ENCODE peak calls at places on chromosomes 16 and 17, in seven cellular contexts. One of them, this sample, is unnamed.

GRCh38 chr17:66965801-66966528 is 1.5 kb downstream of the CACNG4 start:
- DNase-seq in A549: no peak
- DNase-seq in left ventricle myocardium inferior: no peak
- DNase-seq in Peyer's patch: no peak
- DNase-seq in cardiac muscle cell: no peak
- DNase-seq in heart right ventricle: no peak
- DNase-seq in brain microvascular endothelial cell: no peak
- DNase-seq in this sample: no peak

GRCh38 chr17:65561394-65562205 is at the start of gene AXIN2:
- DNase-seq in A549: peak; percentile 90
- DNase-seq in left ventricle myocardium inferior: peak; percentile 93
- DNase-seq in Peyer's patch: peak; percentile 92
- DNase-seq in cardiac muscle cell: peak; percentile 97
- DNase-seq in heart right ventricle: peak; percentile 91
- DNase-seq in brain microvascular endothelial cell: peak; percentile 87
- DNase-seq in this sample: peak; percentile 38

GRCh38 chr17:30290696-30291570 is 811 bp downstream of the BLMH start:
- DNase-seq in A549: peak; percentile 60
- DNase-seq in left ventricle myocardium inferior: peak; percentile 29
- DNase-seq in Peyer's patch: peak; percentile 65
- DNase-seq in cardiac muscle cell: peak; percentile 45
- DNase-seq in heart right ventricle: peak; percentile 28
- DNase-seq in brain microvascular endothelial cell: peak; percentile 20
- DNase-seq in this sample: no peak

GRCh38 chr17:46820592-46821450 is 2.3 kb upstream of the WNT3 start:
- DNase-seq in A549: no peak
- DNase-seq in left ventricle myocardium inferior: no peak
- DNase-seq in Peyer's patch: no peak
- DNase-seq in cardiac muscle cell: no peak
- DNase-seq in heart right ventricle: no peak
- DNase-seq in brain microvascular endothelial cell: no peak
- DNase-seq in this sample: no peak

GRCh38 chr17:51166987-51167931 is 1.0 kb downstream of the NME2 start:
- DNase-seq in A549: peak; percentile 62
- DNase-seq in left ventricle myocardium inferior: peak; percentile 43
- DNase-seq in Peyer's patch: peak; percentile 80
- DNase-seq in cardiac muscle cell: peak; percentile 55
- DNase-seq in heart right ventricle: peak; percentile 56
- DNase-seq in brain microvascular endothelial cell: no peak
- DNase-seq in this sample: no peak

GRCh38 chr16:50253511-50253903 is 12.8 kb upstream of the ADCY7 start:
- DNase-seq in A549: no peak
- DNase-seq in left ventricle myocardium inferior: no peak
- DNase-seq in Peyer's patch: peak; percentile 36
- DNase-seq in cardiac muscle cell: no peak
- DNase-seq in heart right ventricle: no peak
- DNase-seq in brain microvascular endothelial cell: no peak
- DNase-seq in this sample: no peak

GRCh38 chr16:83954577-83955016 is 1.6 kb downstream of the OSGIN1 start:
- DNase-seq in A549: peak; percentile 61
- DNase-seq in left ventricle myocardium inferior: peak; percentile 41
- DNase-seq in Peyer's patch: peak; percentile 78
- DNase-seq in cardiac muscle cell: peak; percentile 37
- DNase-seq in heart right ventricle: no peak
- DNase-seq in brain microvascular endothelial cell: peak; percentile 64
- DNase-seq in this sample: no peak

GRCh38 chr17:17989618-17990017 is 17.0 kb downstream of the DRC3 start:
- DNase-seq in A549: no peak
- DNase-seq in left ventricle myocardium inferior: no peak
- DNase-seq in Peyer's patch: no peak
- DNase-seq in cardiac muscle cell: no peak
- DNase-seq in heart right ventricle: no peak
- DNase-seq in brain microvascular endothelial cell: no peak
- DNase-seq in this sample: no peak

GRCh38 chr17:31491794-31492171 is 100.3 kb downstream of the RAB11FIP4 start:
- DNase-seq in A549: no peak
- DNase-seq in left ventricle myocardium inferior: no peak
- DNase-seq in Peyer's patch: no peak
- DNase-seq in cardiac muscle cell: no peak
- DNase-seq in heart right ventricle: no peak
- DNase-seq in brain microvascular endothelial cell: no peak
- DNase-seq in this sample: no peak

GRCh38 chr16:64455275-64455674 is 666.6 kb downstream of the CDH11 start:
- DNase-seq in A549: no peak
- DNase-seq in left ventricle myocardium inferior: no peak
- DNase-seq in Peyer's patch: no peak
- DNase-seq in cardiac muscle cell: peak; percentile 57
- DNase-seq in heart right ventricle: no peak
- DNase-seq in brain microvascular endothelial cell: no peak
- DNase-seq in this sample: no peak

GRCh38 chr16:88194397-88195020 is 188.2 kb upstream of the ZNF469 start:
- DNase-seq in A549: no peak
- DNase-seq in left ventricle myocardium inferior: no peak
- DNase-seq in Peyer's patch: no peak
- DNase-seq in cardiac muscle cell: no peak
- DNase-seq in heart right ventricle: no peak
- DNase-seq in brain microvascular endothelial cell: no peak
- DNase-seq in this sample: no peak

GRCh38 chr17:18951941-18952842 is at the start of gene SLC5A10:
- DNase-seq in A549: peak; percentile 51
- DNase-seq in left ventricle myocardium inferior: no peak
- DNase-seq in Peyer's patch: no peak
- DNase-seq in cardiac muscle cell: no peak
- DNase-seq in heart right ventricle: no peak
- DNase-seq in brain microvascular endothelial cell: no peak
- DNase-seq in this sample: no peak

GRCh38 chr17:62194401-62194800 is 129.3 kb upstream of the MED13 start:
- DNase-seq in A549: no peak
- DNase-seq in left ventricle myocardium inferior: no peak
- DNase-seq in Peyer's patch: no peak
- DNase-seq in cardiac muscle cell: no peak
- DNase-seq in heart right ventricle: no peak
- DNase-seq in brain microvascular endothelial cell: no peak
- DNase-seq in this sample: no peak

GRCh38 chr17:63984651-63985386 is 12.1 kb upstream of the SCN4A start:
- DNase-seq in A549: peak; percentile 41
- DNase-seq in left ventricle myocardium inferior: no peak
- DNase-seq in Peyer's patch: no peak
- DNase-seq in cardiac muscle cell: peak; percentile 83
- DNase-seq in heart right ventricle: peak; percentile 52
- DNase-seq in brain microvascular endothelial cell: peak; percentile 89
- DNase-seq in this sample: peak; percentile 85

GRCh38 chr17:37492167-37492566 is 2.5 kb downstream of the DUSP14 start:
- DNase-seq in A549: no peak
- DNase-seq in left ventricle myocardium inferior: no peak
- DNase-seq in Peyer's patch: no peak
- DNase-seq in cardiac muscle cell: no peak
- DNase-seq in heart right ventricle: no peak
- DNase-seq in brain microvascular endothelial cell: no peak
- DNase-seq in this sample: no peak
- H3K4me3 ChIP-seq in A549: no peak overlapping the region
- H3K4me3 ChIP-seq in left ventricle myocardium inferior: peak overlapping the region; percentile 94
- H3K4me3 ChIP-seq in Peyer's patch: no peak overlapping the region
- H3K4me3 ChIP-seq in cardiac muscle cell: no peak overlapping the region
- H3K4me3 ChIP-seq in heart right ventricle: peak overlapping the region; percentile 89
- H3K4me3 ChIP-seq in brain microvascular endothelial cell: peak overlapping the region; percentile 77
- H3K4me3 ChIP-seq in this sample: peak overlapping the region; percentile 53

DNA sequence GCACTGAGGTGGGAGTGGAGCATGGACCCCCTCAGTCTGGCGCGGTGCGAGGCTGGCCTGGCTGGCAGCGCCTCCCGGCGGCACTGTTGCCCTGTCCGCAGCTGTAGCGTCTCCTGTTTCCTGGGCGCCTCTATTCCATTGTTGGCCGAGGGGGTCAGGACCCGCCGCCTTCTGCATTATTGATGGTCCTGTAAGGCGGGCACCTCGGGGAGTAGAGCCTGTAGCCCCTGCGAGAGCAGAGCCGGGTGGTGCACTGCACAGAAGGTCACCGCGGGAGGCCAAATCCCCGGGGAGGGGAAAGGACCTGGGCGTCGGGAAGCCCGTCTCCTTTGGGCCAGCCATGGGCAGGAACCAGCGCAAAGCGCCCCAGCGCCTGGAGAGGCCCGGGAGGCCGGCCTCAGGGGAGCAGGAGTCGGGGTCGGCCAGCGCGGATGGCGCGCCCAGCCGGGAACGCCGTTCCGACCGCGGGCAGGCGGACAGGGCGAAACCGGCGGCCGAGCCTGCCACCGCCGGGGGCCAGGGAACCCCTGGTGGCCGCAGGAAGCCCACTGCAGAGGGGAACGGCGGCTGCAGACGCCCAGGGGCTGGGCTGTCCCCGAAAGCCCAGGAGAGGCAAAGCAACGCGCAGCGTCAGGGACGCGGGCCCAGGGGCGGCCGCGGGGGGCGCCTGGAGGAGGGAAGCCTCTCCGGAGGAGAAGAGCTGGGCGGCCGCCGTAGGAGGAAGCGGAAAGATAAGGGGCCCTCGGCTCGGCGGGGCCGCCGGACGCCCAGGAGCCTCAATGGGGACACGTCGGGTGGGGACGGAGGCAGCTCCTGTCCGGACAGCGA is at the start of gene MYO15B:
- DNase-seq in A549: no peak
- DNase-seq in left ventricle myocardium inferior: peak; percentile 72
- DNase-seq in Peyer's patch: no peak
- DNase-seq in cardiac muscle cell: peak; percentile 62
- DNase-seq in heart right ventricle: peak; percentile 76
- DNase-seq in brain microvascular endothelial cell: no peak
- DNase-seq in this sample: no peak
- TF ChIP-seq CTCF in A549: no peak
- TF ChIP-seq CTCF in left ventricle myocardium inferior: peak; percentile 54
- TF ChIP-seq CTCF in Peyer's patch: peak; percentile 32
- TF ChIP-seq CTCF in cardiac muscle cell: peak; percentile 36
- TF ChIP-seq CTCF in heart right ventricle: peak; percentile 26
- TF ChIP-seq CTCF in brain microvascular endothelial cell: peak; percentile 46
- TF ChIP-seq CTCF in this sample: peak; percentile 9

GRCh38 chr16:577796-578195 is 8.0 kb downstream of the PIGQ start:
- DNase-seq in A549: no peak
- DNase-seq in left ventricle myocardium inferior: no peak
- DNase-seq in Peyer's patch: no peak
- DNase-seq in cardiac muscle cell: no peak
- DNase-seq in heart right ventricle: no peak
- DNase-seq in brain microvascular endothelial cell: no peak
- DNase-seq in this sample: no peak

GRCh38 chr16:578232-578869 is 8.6 kb downstream of the PIGQ start:
- DNase-seq in A549: no peak
- DNase-seq in left ventricle myocardium inferior: no peak
- DNase-seq in Peyer's patch: no peak
- DNase-seq in cardiac muscle cell: no peak
- DNase-seq in heart right ventricle: no peak
- DNase-seq in brain microvascular endothelial cell: no peak
- DNase-seq in this sample: no peak

GRCh38 chr16:580946-581498 is 8.8 kb upstream of the RAB40C start:
- DNase-seq in A549: no peak
- DNase-seq in left ventricle myocardium inferior: no peak
- DNase-seq in Peyer's patch: no peak
- DNase-seq in cardiac muscle cell: no peak
- DNase-seq in heart right ventricle: no peak
- DNase-seq in brain microvascular endothelial cell: no peak
- DNase-seq in this sample: no peak

GRCh38 chr16:580141-580945 is 9.5 kb upstream of the RAB40C start:
- DNase-seq in A549: no peak
- DNase-seq in left ventricle myocardium inferior: no peak
- DNase-seq in Peyer's patch: no peak
- DNase-seq in cardiac muscle cell: no peak
- DNase-seq in heart right ventricle: no peak
- DNase-seq in brain microvascular endothelial cell: no peak
- DNase-seq in this sample: no peak

GRCh38 chr16:578870-579405 is 9.2 kb downstream of the PIGQ start:
- DNase-seq in A549: peak; percentile 84
- DNase-seq in left ventricle myocardium inferior: peak; percentile 74
- DNase-seq in Peyer's patch: peak; percentile 90
- DNase-seq in cardiac muscle cell: peak; percentile 89
- DNase-seq in heart right ventricle: peak; percentile 75
- DNase-seq in brain microvascular endothelial cell: peak; percentile 27
- DNase-seq in this sample: no peak
- H3K4me3 ChIP-seq in A549: peak overlapping the region; percentile 29
- H3K4me3 ChIP-seq in left ventricle myocardium inferior: peak overlapping the region; percentile 51
- H3K4me3 ChIP-seq in Peyer's patch: no peak overlapping the region
- H3K4me3 ChIP-seq in cardiac muscle cell: peak overlapping the region; percentile 14
- H3K4me3 ChIP-seq in heart right ventricle: peak overlapping the region; percentile 40
- H3K4me3 ChIP-seq in brain microvascular endothelial cell: no peak overlapping the region
- H3K4me3 ChIP-seq in this sample: no peak overlapping the region

GRCh38 chr17:80030730-80031410 is 4.8 kb downstream of the TBC1D16 start:
- DNase-seq in A549: no peak
- DNase-seq in left ventricle myocardium inferior: no peak
- DNase-seq in Peyer's patch: peak; percentile 67
- DNase-seq in cardiac muscle cell: no peak
- DNase-seq in heart right ventricle: no peak
- DNase-seq in brain microvascular endothelial cell: no peak
- DNase-seq in this sample: no peak
- TF ChIP-seq CTCF in A549: no peak
- TF ChIP-seq CTCF in left ventricle myocardium inferior: no peak
- TF ChIP-seq CTCF in Peyer's patch: no peak
- TF ChIP-seq CTCF in cardiac muscle cell: no peak
- TF ChIP-seq CTCF in heart right ventricle: no peak
- TF ChIP-seq CTCF in brain microvascular endothelial cell: no peak
- TF ChIP-seq CTCF in this sample: no peak

GRCh38 chr16:71709231-71709781 is 15.2 kb downstream of the PHLPP2 start:
- DNase-seq in A549: no peak
- DNase-seq in left ventricle myocardium inferior: no peak
- DNase-seq in Peyer's patch: no peak
- DNase-seq in cardiac muscle cell: peak; percentile 37
- DNase-seq in heart right ventricle: no peak
- DNase-seq in brain microvascular endothelial cell: no peak
- DNase-seq in this sample: peak; percentile 67
- H3K4me3 ChIP-seq in A549: no peak overlapping the region
- H3K4me3 ChIP-seq in left ventricle myocardium inferior: no peak overlapping the region
- H3K4me3 ChIP-seq in Peyer's patch: no peak overlapping the region
- H3K4me3 ChIP-seq in cardiac muscle cell: no peak overlapping the region
- H3K4me3 ChIP-seq in heart right ventricle: no peak overlapping the region
- H3K4me3 ChIP-seq in brain microvascular endothelial cell: no peak overlapping the region
- H3K4me3 ChIP-seq in this sample: no peak overlapping the region

DNA sequence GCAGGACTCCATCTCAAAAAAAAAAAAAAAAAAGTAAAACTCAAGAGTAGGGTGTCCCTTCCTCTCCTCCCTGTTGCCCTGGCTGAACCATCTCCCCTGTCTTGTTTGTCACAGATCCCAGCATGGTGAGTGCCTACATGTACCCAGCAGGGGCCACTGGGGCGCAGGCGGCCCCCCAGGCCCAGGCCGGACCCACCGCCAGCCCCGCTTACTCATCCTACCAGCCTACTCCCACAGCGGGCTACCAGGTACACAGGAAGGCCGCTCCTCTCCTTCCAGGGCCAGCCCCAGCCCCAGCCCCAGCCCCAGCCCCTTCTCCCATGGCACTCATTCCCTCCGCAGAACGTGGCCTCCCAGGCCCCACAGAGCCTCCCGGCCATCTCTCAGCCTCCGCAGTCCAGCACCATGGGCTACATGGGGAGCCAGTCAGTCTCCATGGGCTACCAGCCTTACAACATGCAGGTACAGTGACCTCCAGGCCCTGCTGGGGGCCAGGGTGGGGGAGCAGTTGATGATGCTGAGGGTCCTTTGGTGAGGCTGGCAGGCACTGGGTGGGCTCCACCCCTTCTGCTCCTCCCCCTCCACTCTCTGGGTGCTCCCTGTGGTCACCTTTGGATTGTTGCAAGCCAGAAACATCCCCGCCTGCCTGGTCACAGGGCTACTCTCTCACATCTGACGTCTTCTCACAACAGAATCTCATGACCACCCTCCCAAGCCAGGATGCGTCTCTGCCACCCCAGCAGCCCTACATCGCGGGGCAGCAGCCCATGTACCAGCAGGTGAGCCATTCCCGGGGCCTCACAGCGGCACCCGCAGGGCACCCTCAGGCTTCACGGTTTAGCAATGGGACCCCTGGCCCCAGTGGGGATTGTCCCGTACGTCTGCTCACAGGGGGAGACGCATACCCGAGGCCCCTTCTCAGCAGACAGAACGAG is 2.5 kb upstream of the MRPL12 start:
- DNase-seq in A549: no peak
- DNase-seq in left ventricle myocardium inferior: no peak
- DNase-seq in Peyer's patch: no peak
- DNase-seq in cardiac muscle cell: no peak
- DNase-seq in heart right ventricle: no peak
- DNase-seq in brain microvascular endothelial cell: no peak
- DNase-seq in this sample: no peak
- TF ChIP-seq CTCF in A549: no peak
- TF ChIP-seq CTCF in left ventricle myocardium inferior: no peak
- TF ChIP-seq CTCF in Peyer's patch: no peak
- TF ChIP-seq CTCF in cardiac muscle cell: no peak
- TF ChIP-seq CTCF in heart right ventricle: no peak
- TF ChIP-seq CTCF in brain microvascular endothelial cell: no peak
- TF ChIP-seq CTCF in this sample: no peak